ENCODE peak calls at places on chromosome 15, in ten cellular contexts. One of them, this sample, is unnamed.

GRCh38 chr15:29539736-29540135 is 270.1 kb upstream of the NSMCE3 start:
- DNase-seq in tibial nerve: no peak
- DNase-seq in OCI-LY7: no peak
- DNase-seq in heart left ventricle: no peak
- DNase-seq in uterus: no peak
- DNase-seq in GM23338: no peak
- DNase-seq in CD8-positive, alpha-beta T cell: no peak
- DNase-seq in CD4-positive, alpha-beta T cell: no peak
- DNase-seq in psoas muscle: no peak
- DNase-seq in PC-3: no peak
- DNase-seq in this sample: no peak

GRCh38 chr15:77808581-77809198 is 176.0 kb upstream of the LINGO1 start:
- DNase-seq in tibial nerve: no peak
- DNase-seq in OCI-LY7: no peak
- DNase-seq in heart left ventricle: no peak
- DNase-seq in uterus: no peak
- DNase-seq in GM23338: no peak
- DNase-seq in CD8-positive, alpha-beta T cell: no peak
- DNase-seq in CD4-positive, alpha-beta T cell: no peak
- DNase-seq in psoas muscle: no peak
- DNase-seq in PC-3: no peak
- DNase-seq in this sample: no peak

GRCh38 chr15:40511472-40512133 is 40.8 kb downstream of the CHST14 start:
- DNase-seq in tibial nerve: peak
- DNase-seq in OCI-LY7: no peak
- DNase-seq in heart left ventricle: peak
- DNase-seq in uterus: peak
- DNase-seq in GM23338: peak
- DNase-seq in CD8-positive, alpha-beta T cell: no peak
- DNase-seq in CD4-positive, alpha-beta T cell: no peak
- DNase-seq in psoas muscle: peak
- DNase-seq in PC-3: peak
- DNase-seq in this sample: peak

GRCh38 chr15:48965972-48966371 is 2.3 kb upstream of the SHC4 start:
- DNase-seq in tibial nerve: no peak
- DNase-seq in OCI-LY7: peak
- DNase-seq in heart left ventricle: no peak
- DNase-seq in uterus: no peak
- DNase-seq in GM23338: no peak
- DNase-seq in CD8-positive, alpha-beta T cell: no peak
- DNase-seq in CD4-positive, alpha-beta T cell: no peak
- DNase-seq in psoas muscle: no peak
- DNase-seq in PC-3: peak
- DNase-seq in this sample: peak

GRCh38 chr15:100779331-100780207 is 100.1 kb upstream of the ALDH1A3 start:
- DNase-seq in tibial nerve: peak
- DNase-seq in OCI-LY7: no peak
- DNase-seq in heart left ventricle: no peak
- DNase-seq in uterus: peak
- DNase-seq in GM23338: no peak
- DNase-seq in CD8-positive, alpha-beta T cell: no peak
- DNase-seq in CD4-positive, alpha-beta T cell: no peak
- DNase-seq in psoas muscle: no peak
- DNase-seq in PC-3: no peak
- DNase-seq in this sample: no peak

GRCh38 chr15:49570174-49570573 is 50.4 kb downstream of the FAM227B start:
- DNase-seq in tibial nerve: no peak
- DNase-seq in OCI-LY7: no peak
- DNase-seq in heart left ventricle: no peak
- DNase-seq in uterus: no peak
- DNase-seq in GM23338: no peak
- DNase-seq in CD8-positive, alpha-beta T cell: no peak
- DNase-seq in CD4-positive, alpha-beta T cell: no peak
- DNase-seq in psoas muscle: no peak
- DNase-seq in PC-3: no peak
- DNase-seq in this sample: no peak

GRCh38 chr15:36953346-36953745 is 147.0 kb downstream of the MEIS2 start:
- DNase-seq in tibial nerve: no peak
- DNase-seq in OCI-LY7: no peak
- DNase-seq in heart left ventricle: no peak
- DNase-seq in uterus: no peak
- DNase-seq in GM23338: no peak
- DNase-seq in CD8-positive, alpha-beta T cell: no peak
- DNase-seq in CD4-positive, alpha-beta T cell: no peak
- DNase-seq in psoas muscle: no peak
- DNase-seq in PC-3: no peak
- DNase-seq in this sample: no peak

GRCh38 chr15:69484837-69485236 is 32.2 kb downstream of the RPLP1 start:
- DNase-seq in tibial nerve: no peak
- DNase-seq in OCI-LY7: no peak
- DNase-seq in heart left ventricle: no peak
- DNase-seq in uterus: no peak
- DNase-seq in GM23338: no peak
- DNase-seq in CD8-positive, alpha-beta T cell: no peak
- DNase-seq in CD4-positive, alpha-beta T cell: no peak
- DNase-seq in psoas muscle: no peak
- DNase-seq in PC-3: peak
- DNase-seq in this sample: peak

GRCh38 chr15:61115241-61115640 is 113.9 kb downstream of the RORA start:
- DNase-seq in tibial nerve: no peak
- DNase-seq in OCI-LY7: no peak
- DNase-seq in heart left ventricle: no peak
- DNase-seq in uterus: no peak
- DNase-seq in GM23338: no peak
- DNase-seq in CD8-positive, alpha-beta T cell: no peak
- DNase-seq in CD4-positive, alpha-beta T cell: no peak
- DNase-seq in psoas muscle: no peak
- DNase-seq in PC-3: no peak
- DNase-seq in this sample: no peak

GRCh38 chr15:61116830-61117229 is 112.3 kb downstream of the RORA start:
- DNase-seq in tibial nerve: no peak
- DNase-seq in OCI-LY7: no peak
- DNase-seq in heart left ventricle: no peak
- DNase-seq in uterus: no peak
- DNase-seq in GM23338: no peak
- DNase-seq in CD8-positive, alpha-beta T cell: no peak
- DNase-seq in CD4-positive, alpha-beta T cell: no peak
- DNase-seq in psoas muscle: no peak
- DNase-seq in PC-3: no peak
- DNase-seq in this sample: no peak

GRCh38 chr15:61106886-61107285 is 122.2 kb downstream of the RORA start:
- DNase-seq in tibial nerve: no peak
- DNase-seq in OCI-LY7: no peak
- DNase-seq in heart left ventricle: no peak
- DNase-seq in uterus: no peak
- DNase-seq in GM23338: no peak
- DNase-seq in CD8-positive, alpha-beta T cell: no peak
- DNase-seq in CD4-positive, alpha-beta T cell: no peak
- DNase-seq in psoas muscle: no peak
- DNase-seq in PC-3: no peak
- DNase-seq in this sample: no peak

GRCh38 chr15:61115679-61116078 is 113.4 kb downstream of the RORA start:
- DNase-seq in tibial nerve: no peak
- DNase-seq in OCI-LY7: no peak
- DNase-seq in heart left ventricle: no peak
- DNase-seq in uterus: no peak
- DNase-seq in GM23338: no peak
- DNase-seq in CD8-positive, alpha-beta T cell: no peak
- DNase-seq in CD4-positive, alpha-beta T cell: no peak
- DNase-seq in psoas muscle: no peak
- DNase-seq in PC-3: no peak
- DNase-seq in this sample: no peak

DNA sequence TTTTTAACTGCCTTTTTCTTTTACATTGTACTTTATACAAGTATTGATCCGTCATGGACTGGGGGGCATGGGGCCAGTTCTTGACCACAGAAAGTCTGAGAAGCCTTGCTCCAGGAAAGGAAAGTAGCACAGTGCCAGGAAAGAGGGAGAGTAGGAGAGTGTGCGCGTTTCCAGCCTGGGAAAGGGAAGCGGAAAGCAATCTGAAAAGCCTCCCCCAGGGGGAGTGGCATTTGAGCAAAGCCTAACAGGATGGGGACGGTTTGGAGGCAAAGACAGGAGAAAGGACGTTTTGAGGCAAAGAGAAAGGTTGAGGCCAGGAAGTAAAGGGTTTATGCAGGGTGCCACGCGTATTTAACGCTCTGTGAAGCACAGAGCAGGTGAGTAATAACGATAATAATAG is 116.9 kb downstream of the RORA start:
- DNase-seq in tibial nerve: no peak
- DNase-seq in OCI-LY7: no peak
- DNase-seq in heart left ventricle: no peak
- DNase-seq in uterus: no peak
- DNase-seq in GM23338: peak
- DNase-seq in CD8-positive, alpha-beta T cell: no peak
- DNase-seq in CD4-positive, alpha-beta T cell: no peak
- DNase-seq in psoas muscle: no peak
- DNase-seq in PC-3: no peak
- DNase-seq in this sample: no peak
- TF ChIP-seq CTCF in tibial nerve: no peak
- TF ChIP-seq CTCF in OCI-LY7: no peak
- TF ChIP-seq CTCF in heart left ventricle: no peak
- TF ChIP-seq CTCF in uterus: no peak
- TF ChIP-seq CTCF in GM23338: peak
- TF ChIP-seq CTCF in CD8-positive, alpha-beta T cell: no peak
- TF ChIP-seq CTCF in CD4-positive, alpha-beta T cell: no peak
- TF ChIP-seq CTCF in psoas muscle: no peak
- TF ChIP-seq CTCF in PC-3: no peak
- TF ChIP-seq CTCF in this sample: no peak

DNA sequence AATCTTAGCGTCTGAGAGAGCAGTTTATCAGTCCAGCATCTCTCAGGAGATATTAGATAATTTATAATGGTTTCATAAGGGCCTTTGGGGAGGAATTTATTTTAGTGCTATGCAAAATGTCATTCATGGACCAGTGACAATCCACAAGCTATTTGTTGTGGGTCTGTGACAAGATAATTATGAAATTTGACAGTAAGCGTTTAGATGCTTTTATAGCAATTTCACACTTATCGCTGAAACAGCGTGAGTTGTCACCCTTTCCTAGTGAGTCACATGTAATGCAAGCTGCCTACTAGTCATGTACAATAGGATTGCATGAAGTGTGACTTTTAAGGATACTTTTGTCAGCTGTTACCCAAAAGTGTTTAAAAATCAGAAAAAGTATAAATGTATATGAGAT is 315.6 kb upstream of the THBS1 start:
- DNase-seq in tibial nerve: no peak
- DNase-seq in OCI-LY7: no peak
- DNase-seq in heart left ventricle: no peak
- DNase-seq in uterus: no peak
- DNase-seq in GM23338: no peak
- DNase-seq in CD8-positive, alpha-beta T cell: no peak
- DNase-seq in CD4-positive, alpha-beta T cell: no peak
- DNase-seq in psoas muscle: no peak
- DNase-seq in PC-3: no peak
- DNase-seq in this sample: no peak
- H3K27ac ChIP-seq in tibial nerve: no peak
- H3K27ac ChIP-seq in OCI-LY7: no peak
- H3K27ac ChIP-seq in heart left ventricle: no peak
- H3K27ac ChIP-seq in uterus: no peak
- H3K27ac ChIP-seq in GM23338: no peak
- H3K27ac ChIP-seq in CD8-positive, alpha-beta T cell: no peak
- H3K27ac ChIP-seq in CD4-positive, alpha-beta T cell: no peak
- H3K27ac ChIP-seq in psoas muscle: no peak
- H3K27ac ChIP-seq in PC-3: no peak
- H3K27ac ChIP-seq in this sample: no peak

GRCh38 chr15:41971893-41972340 is 440 bp downstream of the EHD4 start:
- DNase-seq in tibial nerve: no peak
- DNase-seq in OCI-LY7: no peak
- DNase-seq in heart left ventricle: no peak
- DNase-seq in uterus: no peak
- DNase-seq in GM23338: peak
- DNase-seq in CD8-positive, alpha-beta T cell: no peak
- DNase-seq in CD4-positive, alpha-beta T cell: no peak
- DNase-seq in psoas muscle: no peak
- DNase-seq in PC-3: no peak
- DNase-seq in this sample: no peak

GRCh38 chr15:41970456-41970855 is 1.9 kb downstream of the EHD4 start:
- DNase-seq in tibial nerve: no peak
- DNase-seq in OCI-LY7: peak
- DNase-seq in heart left ventricle: no peak
- DNase-seq in uterus: no peak
- DNase-seq in GM23338: no peak
- DNase-seq in CD8-positive, alpha-beta T cell: no peak
- DNase-seq in CD4-positive, alpha-beta T cell: no peak
- DNase-seq in psoas muscle: no peak
- DNase-seq in PC-3: no peak
- DNase-seq in this sample: no peak

GRCh38 chr15:41971089-41971892 is 1.1 kb downstream of the EHD4 start:
- DNase-seq in tibial nerve: no peak
- DNase-seq in OCI-LY7: peak
- DNase-seq in heart left ventricle: peak
- DNase-seq in uterus: peak
- DNase-seq in GM23338: peak
- DNase-seq in CD8-positive, alpha-beta T cell: peak
- DNase-seq in CD4-positive, alpha-beta T cell: peak
- DNase-seq in psoas muscle: peak
- DNase-seq in PC-3: peak
- DNase-seq in this sample: peak

GRCh38 chr15:41969851-41970431 is 2.4 kb downstream of the EHD4 start:
- DNase-seq in tibial nerve: no peak
- DNase-seq in OCI-LY7: peak
- DNase-seq in heart left ventricle: no peak
- DNase-seq in uterus: no peak
- DNase-seq in GM23338: no peak
- DNase-seq in CD8-positive, alpha-beta T cell: peak
- DNase-seq in CD4-positive, alpha-beta T cell: peak
- DNase-seq in psoas muscle: no peak
- DNase-seq in PC-3: peak
- DNase-seq in this sample: no peak

GRCh38 chr15:41972341-41973237 is at the start of gene EHD4:
- DNase-seq in tibial nerve: peak
- DNase-seq in OCI-LY7: peak
- DNase-seq in heart left ventricle: peak
- DNase-seq in uterus: peak
- DNase-seq in GM23338: peak
- DNase-seq in CD8-positive, alpha-beta T cell: peak
- DNase-seq in CD4-positive, alpha-beta T cell: peak
- DNase-seq in psoas muscle: peak
- DNase-seq in PC-3: peak
- DNase-seq in this sample: peak
- TF ChIP-seq CTCF in tibial nerve: peak
- TF ChIP-seq CTCF in OCI-LY7: peak
- TF ChIP-seq CTCF in heart left ventricle: peak
- TF ChIP-seq CTCF in uterus: peak
- TF ChIP-seq CTCF in GM23338: peak
- TF ChIP-seq CTCF in CD8-positive, alpha-beta T cell: no peak
- TF ChIP-seq CTCF in CD4-positive, alpha-beta T cell: no peak
- TF ChIP-seq CTCF in psoas muscle: peak
- TF ChIP-seq CTCF in PC-3: peak
- TF ChIP-seq CTCF in this sample: peak

DNA sequence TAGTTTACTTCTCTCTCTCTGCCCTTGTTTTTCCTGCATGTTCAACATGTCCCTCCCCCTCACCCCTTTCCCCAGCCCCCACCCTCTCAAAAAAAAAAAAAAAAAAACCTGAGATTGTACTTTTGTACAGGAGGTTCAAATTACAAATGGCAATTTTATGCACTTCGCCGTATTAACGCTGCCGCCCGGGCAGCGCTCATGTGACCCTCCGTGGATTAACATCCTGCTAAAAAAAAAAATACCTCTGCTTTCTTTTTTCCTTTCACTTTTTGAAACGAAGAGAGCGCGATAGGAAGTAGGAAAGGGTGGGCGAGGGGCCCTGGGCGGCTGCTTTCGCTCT is 2.3 kb downstream of the NR2F2 start:
- DNase-seq in tibial nerve: no peak
- DNase-seq in OCI-LY7: no peak
- DNase-seq in heart left ventricle: no peak
- DNase-seq in uterus: no peak
- DNase-seq in GM23338: no peak
- DNase-seq in CD8-positive, alpha-beta T cell: no peak
- DNase-seq in CD4-positive, alpha-beta T cell: no peak
- DNase-seq in psoas muscle: no peak
- DNase-seq in PC-3: peak
- DNase-seq in this sample: no peak
- H3K27ac ChIP-seq in tibial nerve: peak
- H3K27ac ChIP-seq in OCI-LY7: no peak
- H3K27ac ChIP-seq in heart left ventricle: peak
- H3K27ac ChIP-seq in uterus: peak
- H3K27ac ChIP-seq in GM23338: no peak
- H3K27ac ChIP-seq in CD8-positive, alpha-beta T cell: no peak
- H3K27ac ChIP-seq in CD4-positive, alpha-beta T cell: no peak
- H3K27ac ChIP-seq in psoas muscle: peak
- H3K27ac ChIP-seq in PC-3: peak
- H3K27ac ChIP-seq in this sample: peak